ENCODE peak calls at places on chromosomes 6 and 20, in five cellular contexts. U, G, M, Z and P are unnamed samples. For H3K4me1, the result is how much of the 10 kb centered on the place peaks cover.

GRCh38 chr20:54167909-54168872 is 5.6 kb downstream of the CYP24A1 start:
- DNase-seq in M (no peak), G (no peak), Z (peak), U (no peak), P (no peak)

GRCh38 chr20:33709905-33710541 is 10.1 kb downstream of the PXMP4 start:
- DNase-seq in Z (no peak), U (no peak), G (no peak), M (no peak), P (no peak)

GRCh38 chr20:50052952-50053789 is 59.8 kb downstream of the UBE2V1 start:
- DNase-seq in U (no peak), G (no peak), Z (peak), M (no peak), P (peak)

GRCh38 chr6:3999800-4000661 is 78.9 kb downstream of the FAM217A start:
- DNase-seq in U (no peak), Z (no peak), G (no peak), M (no peak), P (no peak)

GRCh38 chr6:81940451-81940850 is 188.0 kb upstream of the TENT5A start:
- DNase-seq in U (no peak), M (no peak), G (no peak), Z (no peak), P (no peak)

GRCh38 chr20:32880635-32881034 is 21.9 kb downstream of the EFCAB8 start:
- DNase-seq in Z (no peak), U (no peak), G (no peak), M (no peak), P (no peak)

GRCh38 chr6:72703093-72703492 is 81.2 kb downstream of the KCNQ5 start:
- DNase-seq in G (no peak), U (no peak), M (no peak), Z (no peak), P (no peak)

GRCh38 chr20:49381558-49382493 is 100.6 kb downstream of the KCNB1 start:
- DNase-seq in G (peak), Z (peak), M (peak), U (no peak), P (peak)

GRCh38 chr20:41643504-41643938 is 25.3 kb upstream of the CHD6 start:
- DNase-seq in M (no peak), U (peak), Z (peak), G (no peak), P (peak)

GRCh38 chr6:109477725-109478124 is 5.3 kb downstream of the ZBTB24 start:
- DNase-seq in G (no peak), M (no peak), U (no peak), Z (no peak), P (no peak)

GRCh38 chr20:22568872-22569344 is 15.5 kb downstream of the FOXA2 start:
- DNase-seq in Z (no peak), U (no peak), G (no peak), M (no peak), P (no peak)

GRCh38 chr20:24460712-24461111 is 8.7 kb upstream of the SYNDIG1 start:
- DNase-seq in G (no peak), Z (no peak), M (no peak), U (no peak), P (no peak)

GRCh38 chr6:46211917-46212316 is 41.1 kb upstream of the ENPP5 start:
- DNase-seq in Z (no peak), G (no peak), U (no peak), M (no peak), P (no peak)

GRCh38 chr6:33278392-33278741 is 1.4 kb downstream of the B3GALT4 start:
- DNase-seq in U (no peak), M (no peak), G (no peak), Z (no peak), P (no peak)

GRCh38 chr20:39645130-39645529 is 683.0 kb downstream of the DHX35 start:
- DNase-seq in U (no peak), Z (no peak), M (no peak), G (no peak), P (no peak)

GRCh38 chr6:126048635-126049034 is 62.3 kb downstream of the TRMT11 start:
- DNase-seq in G (no peak), Z (no peak), M (no peak), U (no peak), P (no peak)

GRCh38 chr20:33277471-33278441 is 5.3 kb upstream of the BPIFB1 start:
- DNase-seq in M (no peak), G (peak), Z (no peak), U (no peak), P (no peak)

GRCh38 chr6:143619844-143620243 is 57.9 kb upstream of the PHACTR2 start:
- DNase-seq in U (no peak), Z (no peak), M (no peak), G (no peak), P (no peak)

GRCh38 chr20:50152394-50153152 is 950 bp downstream of the PEDS1 start:
- DNase-seq in U (no peak), G (no peak), M (no peak), Z (peak), P (no peak)

GRCh38 chr20:47527004-47527800 is 25.5 kb downstream of the NCOA3 start:
- DNase-seq in G (no peak), U (no peak), Z (no peak), M (no peak), P (no peak)

GRCh38 chr6:137291441-137291840 is 72.3 kb upstream of the IFNGR1 start:
- DNase-seq in G (peak), M (no peak), Z (no peak), U (no peak), P (no peak)

GRCh38 chr6:146886587-146887446 is 288.0 kb downstream of the ADGB start:
- DNase-seq in M (no peak), G (no peak), U (no peak), Z (no peak), P (no peak)

GRCh38 chr6:107108201-107108890 is 7.0 kb downstream of the BEND3 start:
- DNase-seq in Z (no peak), G (peak), M (no peak), U (no peak), P (no peak)

GRCh38 chr20:10671221-10671849 is 2.5 kb downstream of the JAG1 start:
- DNase-seq in Z (peak), G (peak), U (peak), M (peak), P (no peak)

GRCh38 chr6:52361347-52361944 is 505 bp upstream of the PAQR8 start:
- DNase-seq in M (no peak), G (peak), U (no peak), Z (peak), P (no peak)

GRCh38 chr6:133761706-133762105 is 127.2 kb upstream of the TCF21 start:
- DNase-seq in M (no peak), G (no peak), Z (no peak), U (no peak), P (no peak)

GRCh38 chr6:149130093-149130872 is 187.2 kb upstream of the TAB2 start:
- DNase-seq in G (no peak), Z (no peak), U (peak), M (no peak), P (no peak)
- H3K4me1 ChIP-seq in G (under half), Z (under half), U (under half), M (under half), P (under half)

GRCh38 chr6:39794231-39794630 is 2.1 kb downstream of the DAAM2 start:
- DNase-seq in M (no peak), U (no peak), G (no peak), Z (no peak), P (no peak)
- TF ChIP-seq CTCF in M (peak), U (no peak), G (peak), Z (peak), P (no peak)

DNA sequence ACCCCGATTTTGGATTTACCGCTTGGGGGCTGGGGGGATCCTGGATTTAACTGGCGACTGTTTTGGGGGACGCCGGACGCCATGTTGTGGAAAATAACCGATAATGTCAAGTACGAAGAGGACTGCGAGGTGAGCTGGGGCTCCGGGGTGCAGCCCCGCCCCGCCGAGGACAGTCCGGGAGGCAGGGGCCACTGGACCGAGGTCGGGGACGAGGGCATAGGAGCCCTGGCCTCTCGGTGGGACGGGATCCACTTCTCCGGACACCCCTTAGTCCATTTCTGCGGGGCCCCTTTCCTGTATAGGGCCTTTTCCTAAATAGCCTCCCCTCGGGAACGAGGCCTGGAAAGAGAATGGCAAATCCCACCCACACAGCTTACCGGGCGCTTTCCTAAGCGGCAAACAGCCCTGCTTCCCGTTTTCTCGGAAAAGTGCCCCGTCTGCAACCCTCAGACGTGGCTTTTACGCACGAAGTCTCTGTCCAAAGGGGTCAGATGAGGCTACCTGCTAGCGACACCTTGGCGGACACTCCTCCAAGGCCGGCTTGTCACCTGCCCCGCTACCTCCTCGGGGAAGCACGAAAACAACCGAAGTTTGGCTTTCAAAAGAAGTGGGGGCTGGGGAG is 469 bp downstream of the TFAP2C start:
- DNase-seq in U (peak), M (no peak), G (no peak), Z (no peak), P (no peak)
- H3K4me3 ChIP-seq in U (peak), M (peak), G (peak), Z (peak), P (no peak)

DNA sequence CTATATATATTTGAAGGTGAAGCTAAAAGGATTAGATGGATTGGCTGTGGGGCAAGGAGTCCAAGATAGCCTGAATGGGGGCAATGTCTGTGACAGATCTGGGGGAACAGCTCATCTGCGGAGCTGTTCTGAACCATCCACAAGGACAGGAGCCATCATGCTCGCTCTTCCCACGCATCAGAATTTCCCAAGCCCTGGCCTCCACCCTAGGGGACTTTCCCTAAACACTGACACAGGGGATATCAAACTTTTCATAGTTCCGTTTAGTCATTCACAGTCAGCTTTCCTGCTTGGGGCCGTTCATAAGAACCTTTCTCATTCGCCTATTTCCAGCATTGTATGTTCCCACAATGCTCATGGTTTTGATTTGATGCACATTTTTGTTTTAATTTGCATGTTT is 37.6 kb upstream of the CCN6 start:
- DNase-seq in G (no peak), M (no peak), U (no peak), Z (no peak), P (no peak)
- H3K4me1 ChIP-seq in G (half or more), M (half or more), U (under half), Z (under half), P (under half)

GRCh38 chr20:2757969-2758368 is 42.5 kb downstream of the CPXM1 start:
- DNase-seq in Z (no peak), M (no peak), G (no peak), U (no peak), P (no peak)

GRCh38 chr20:2757001-2757400 is 43.4 kb downstream of the CPXM1 start:
- DNase-seq in U (no peak), M (no peak), Z (no peak), G (no peak), P (no peak)

GRCh38 chr20:2755451-2756055 is 44.9 kb downstream of the CPXM1 start:
- DNase-seq in U (no peak), G (no peak), Z (no peak), M (no peak), P (no peak)

GRCh38 chr20:2754426-2754825 is 46.0 kb downstream of the CPXM1 start:
- DNase-seq in M (no peak), G (no peak), U (no peak), Z (no peak), P (no peak)

GRCh38 chr20:2756056-2756611 is 44.3 kb downstream of the CPXM1 start:
- DNase-seq in U (peak), Z (peak), G (no peak), M (no peak), P (peak)
- TF ChIP-seq CTCF in U (peak), Z (peak), G (peak), M (peak), P (peak)

GRCh38 chr6:164911151-164911550 is 398.3 kb downstream of the C6orf118 start:
- DNase-seq in G (no peak), Z (no peak), U (no peak), M (no peak), P (no peak)
- H3K4me3 ChIP-seq in G (no peak), Z (no peak), U (no peak), M (peak), P (no peak)

GRCh38 chr20:824916-825315 is 8.6 kb upstream of the FAM110A start:
- DNase-seq in Z (no peak), U (no peak), G (peak), M (no peak), P (no peak)
- H3K4me1 ChIP-seq in Z (under half), U (under half), G (under half), M (under half), P (under half)